ENCODE peak calls at places on chromosomes 1 and 21, in four cellular contexts. D is mesothelial cell of epicardium, I is left lung, H is tibial artery. T is an unnamed sample.

GRCh38 chr1:34709547-34709946 is 45.3 kb upstream of the GJB5 start:
- DNase-seq in H (no peak), I (no peak), D (no peak), T (no peak)

GRCh38 chr21:44463716-44464115 is 8.4 kb downstream of the LRRC3 start:
- DNase-seq in D (no peak), I (peak), H (no peak), T (no peak)

GRCh38 chr1:207218512-207219352 is 102.7 kb upstream of the CD55 start:
- DNase-seq in I (no peak), H (peak), D (no peak), T (no peak)

GRCh38 chr1:215273838-215274516 is 191.4 kb downstream of the KCNK2 start:
- DNase-seq in D (no peak), H (no peak), I (no peak), T (no peak)

GRCh38 chr1:44067258-44068250 is 36.3 kb upstream of the SLC6A9 start:
- DNase-seq in H (no peak), D (no peak), I (no peak), T (no peak)

GRCh38 chr1:244239261-244239770 is 188.2 kb downstream of the ZBTB18 start:
- DNase-seq in H (no peak), D (no peak), I (no peak), T (no peak)

GRCh38 chr1:32893198-32894018 is 7.1 kb downstream of the HPCA start:
- DNase-seq in D (peak), H (no peak), I (peak), T (no peak)

GRCh38 chr1:6126028-6126427 is 54.1 kb downstream of the CHD5 start:
- DNase-seq in D (no peak), H (no peak), I (peak), T (peak)

GRCh38 chr1:35269989-35270289 is 1.4 kb downstream of the ZMYM4 start:
- DNase-seq in I (no peak), D (no peak), H (no peak), T (no peak)

GRCh38 chr1:210231846-210232523 is 611 bp upstream of the SERTAD4 start:
- DNase-seq in H (no peak), I (no peak), D (no peak), T (no peak)

GRCh38 chr1:20573987-20574386 is 14.9 kb upstream of the CDA start:
- DNase-seq in I (no peak), D (no peak), H (no peak), T (no peak)

GRCh38 chr1:20574686-20575543 is 14.0 kb upstream of the CDA start:
- DNase-seq in H (peak), I (peak), D (peak), T (no peak)

GRCh38 chr1:20578721-20579380 is 10.0 kb upstream of the CDA start:
- DNase-seq in I (no peak), H (no peak), D (no peak), T (no peak)

GRCh38 chr1:20578062-20578461 is 10.8 kb upstream of the CDA start:
- DNase-seq in H (no peak), I (no peak), D (no peak), T (no peak)

DNA sequence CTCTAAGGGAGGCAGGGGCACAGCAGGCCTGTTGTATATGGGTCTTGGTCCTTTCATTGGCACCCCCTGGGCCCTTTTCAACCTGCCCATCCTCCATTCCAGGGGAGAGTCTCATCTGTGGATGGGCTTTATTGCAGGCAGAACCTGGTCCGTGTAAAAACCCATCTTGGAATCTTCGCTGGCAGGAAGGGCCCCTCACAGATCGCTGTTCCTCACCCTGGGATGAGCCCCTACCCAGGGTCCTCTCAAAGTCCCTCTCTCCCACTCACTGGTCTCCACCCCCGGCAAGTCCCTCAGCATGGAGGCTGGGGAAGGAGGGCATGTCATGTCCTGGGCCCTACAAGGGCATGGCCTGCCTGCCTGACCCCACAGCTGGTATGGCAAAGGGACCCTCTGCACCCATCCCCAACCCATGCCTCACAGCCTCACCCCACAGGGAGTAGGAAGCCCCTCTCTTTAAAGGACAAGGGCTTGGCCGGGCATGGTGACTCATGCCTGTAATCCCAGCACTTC is 13.3 kb upstream of the CDA start:
- DNase-seq in H (no peak), D (no peak), I (no peak), T (no peak)
- TF ChIP-seq CTCF in H (peak), D (no peak), I (no peak), T (no peak)

DNA sequence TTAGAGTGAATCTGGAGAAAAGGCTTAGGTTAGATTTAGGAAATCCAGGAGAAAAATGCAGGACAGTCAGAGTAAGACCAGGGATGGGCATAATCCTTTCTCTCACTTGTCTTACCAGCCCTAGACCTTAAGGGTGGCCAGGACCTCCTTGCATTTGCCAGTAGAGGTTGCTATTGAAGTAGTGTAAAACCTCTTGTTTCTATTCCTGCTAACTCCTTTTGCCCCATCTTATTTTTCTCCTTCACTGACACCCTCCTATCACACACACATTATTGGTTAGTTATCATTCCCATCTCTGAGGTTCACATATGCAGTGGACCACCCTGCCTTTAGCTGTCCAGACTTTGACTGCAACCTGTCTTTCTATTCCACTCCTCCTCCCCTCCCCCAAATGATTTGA is 75.0 kb upstream of the MACF1 start:
- DNase-seq in H (no peak), I (no peak), D (no peak), T (no peak)
- TF ChIP-seq CTCF in H (no peak), I (no peak), D (no peak), T (peak)

GRCh38 chr21:42079939-42080787 is 9.0 kb downstream of the UMODL1 start:
- DNase-seq in I (no peak), H (no peak), D (no peak), T (no peak)
- TF ChIP-seq CTCF in I (no peak), H (no peak), D (no peak), T (no peak)

GRCh38 chr1:200556005-200556404 is 64.5 kb downstream of the KIF14 start:
- DNase-seq in H (no peak), I (no peak), D (no peak), T (no peak)
- TF ChIP-seq CTCF in H (no peak), I (no peak), D (no peak), T (peak)

GRCh38 chr1:168001213-168001612 is 64.3 kb upstream of the MPC2 start:
- DNase-seq in H (no peak), D (no peak), I (no peak), T (no peak)
- TF ChIP-seq CTCF in H (no peak), D (no peak), I (no peak), T (no peak)

GRCh38 chr1:65048325-65048724 is 82.0 kb upstream of the JAK1 start:
- DNase-seq in I (no peak), H (no peak), D (no peak), T (no peak)
- TF ChIP-seq CTCF in I (no peak), H (no peak), D (no peak), T (no peak)

DNA sequence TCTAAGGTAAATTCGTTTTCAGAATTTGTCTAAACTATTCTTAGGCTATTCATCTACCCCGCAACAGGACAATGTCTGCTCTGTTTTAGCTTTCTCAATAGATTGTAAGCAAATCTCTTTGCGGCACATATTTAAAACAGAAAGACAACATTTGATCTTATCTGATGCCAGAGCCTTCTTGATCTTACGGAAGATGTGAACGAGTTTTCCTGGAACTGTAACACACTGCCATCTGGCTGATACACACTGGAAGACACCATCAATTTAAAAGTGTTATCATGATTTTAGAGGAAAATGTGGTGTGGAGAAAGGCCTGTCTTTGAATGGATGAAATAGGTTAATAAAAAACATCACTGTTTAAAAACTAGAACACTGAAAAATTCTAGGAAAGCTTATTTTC is 36.1 kb downstream of the COA6 start:
- DNase-seq in H (no peak), I (no peak), D (no peak), T (no peak)
- TF ChIP-seq CTCF in H (no peak), I (no peak), D (no peak), T (no peak)